ENCODE peak calls at places on chromosomes 2 and 18, in five cellular contexts. One of them, this sample, is unnamed.

GRCh38 chr2:215931256-215931903 is 82.0 kb downstream of the MREG start:
- DNase-seq in K562: peak; percentile 58
- DNase-seq in GM23338: peak; percentile 89
- DNase-seq in HFF-Myc: peak; percentile 58
- DNase-seq in thoracic aorta: peak; percentile 15
- DNase-seq in this sample: peak; percentile 92

GRCh38 chr2:33068261-33068660 is 121.5 kb downstream of the LTBP1 start:
- DNase-seq in K562: no peak
- DNase-seq in GM23338: no peak
- DNase-seq in HFF-Myc: no peak
- DNase-seq in thoracic aorta: no peak
- DNase-seq in this sample: peak; percentile 80

GRCh38 chr2:169824373-169825333 is at the start of gene METTL5:
- DNase-seq in K562: peak; percentile 92
- DNase-seq in GM23338: peak; percentile 92
- DNase-seq in HFF-Myc: peak; percentile 47
- DNase-seq in thoracic aorta: peak; percentile 15
- DNase-seq in this sample: peak; percentile 80

GRCh38 chr18:7370812-7371211 is 139.9 kb downstream of the LRRC30 start:
- DNase-seq in K562: no peak
- DNase-seq in GM23338: no peak
- DNase-seq in HFF-Myc: no peak
- DNase-seq in thoracic aorta: no peak
- DNase-seq in this sample: no peak

GRCh38 chr2:41949541-41950439 is 98.0 kb upstream of the PKDCC start:
- DNase-seq in K562: no peak
- DNase-seq in GM23338: peak; percentile 51
- DNase-seq in HFF-Myc: no peak
- DNase-seq in thoracic aorta: no peak
- DNase-seq in this sample: no peak

GRCh38 chr18:12033643-12034025 is 52.3 kb downstream of the IMPA2 start:
- DNase-seq in K562: no peak
- DNase-seq in GM23338: no peak
- DNase-seq in HFF-Myc: no peak
- DNase-seq in thoracic aorta: no peak
- DNase-seq in this sample: no peak

GRCh38 chr2:189466656-189467055 is 25.4 kb downstream of the WDR75 start:
- DNase-seq in K562: peak; percentile 27
- DNase-seq in GM23338: peak; percentile 50
- DNase-seq in HFF-Myc: no peak
- DNase-seq in thoracic aorta: no peak
- DNase-seq in this sample: peak; percentile 79

GRCh38 chr2:1561793-1562521 is 148.7 kb downstream of the TPO start:
- DNase-seq in K562: no peak
- DNase-seq in GM23338: no peak
- DNase-seq in HFF-Myc: no peak
- DNase-seq in thoracic aorta: no peak
- DNase-seq in this sample: no peak

GRCh38 chr2:213156682-213157081 is 5.3 kb upstream of the IKZF2 start:
- DNase-seq in K562: no peak
- DNase-seq in GM23338: no peak
- DNase-seq in HFF-Myc: no peak
- DNase-seq in thoracic aorta: no peak
- DNase-seq in this sample: no peak

DNA sequence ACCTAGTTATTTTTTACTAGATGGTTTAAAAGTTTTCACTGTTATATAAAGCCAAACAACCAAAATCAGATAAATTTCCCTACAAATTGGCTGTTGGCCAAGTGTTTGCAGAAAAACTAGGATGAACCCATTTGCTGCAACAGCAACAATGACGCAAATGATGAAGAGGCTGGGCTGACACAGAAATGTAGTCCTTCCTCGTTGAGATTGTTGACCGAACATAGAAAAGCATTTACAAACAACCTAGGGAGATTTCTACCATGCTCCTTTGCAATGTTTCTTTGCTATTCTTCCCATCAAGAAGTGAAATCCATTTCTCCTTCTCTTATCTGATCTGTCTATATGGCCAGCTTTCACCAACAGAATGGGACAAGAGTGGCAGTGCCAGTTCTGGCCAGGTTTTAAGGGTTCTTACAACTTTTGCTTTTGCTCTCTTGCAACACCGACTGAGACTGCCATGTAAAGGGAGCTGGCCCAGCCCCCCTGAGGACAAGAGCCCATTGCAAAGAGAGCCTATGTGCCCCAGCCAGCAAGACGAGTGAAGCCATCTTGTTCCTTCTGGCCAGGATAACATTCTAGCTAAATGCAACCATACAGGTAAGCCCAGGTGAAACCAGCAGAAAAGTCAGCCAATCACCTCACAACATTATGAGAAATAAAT is 100.9 kb upstream of the RND3 start:
- DNase-seq in K562: no peak
- DNase-seq in GM23338: no peak
- DNase-seq in HFF-Myc: no peak
- DNase-seq in thoracic aorta: no peak
- DNase-seq in this sample: no peak
- H3K4me3 ChIP-seq in K562: no peak overlapping the region
- H3K4me3 ChIP-seq in GM23338: no peak overlapping the region
- H3K4me3 ChIP-seq in HFF-Myc: no peak overlapping the region
- H3K4me3 ChIP-seq in thoracic aorta: no peak overlapping the region
- H3K4me3 ChIP-seq in this sample: no peak overlapping the region

DNA sequence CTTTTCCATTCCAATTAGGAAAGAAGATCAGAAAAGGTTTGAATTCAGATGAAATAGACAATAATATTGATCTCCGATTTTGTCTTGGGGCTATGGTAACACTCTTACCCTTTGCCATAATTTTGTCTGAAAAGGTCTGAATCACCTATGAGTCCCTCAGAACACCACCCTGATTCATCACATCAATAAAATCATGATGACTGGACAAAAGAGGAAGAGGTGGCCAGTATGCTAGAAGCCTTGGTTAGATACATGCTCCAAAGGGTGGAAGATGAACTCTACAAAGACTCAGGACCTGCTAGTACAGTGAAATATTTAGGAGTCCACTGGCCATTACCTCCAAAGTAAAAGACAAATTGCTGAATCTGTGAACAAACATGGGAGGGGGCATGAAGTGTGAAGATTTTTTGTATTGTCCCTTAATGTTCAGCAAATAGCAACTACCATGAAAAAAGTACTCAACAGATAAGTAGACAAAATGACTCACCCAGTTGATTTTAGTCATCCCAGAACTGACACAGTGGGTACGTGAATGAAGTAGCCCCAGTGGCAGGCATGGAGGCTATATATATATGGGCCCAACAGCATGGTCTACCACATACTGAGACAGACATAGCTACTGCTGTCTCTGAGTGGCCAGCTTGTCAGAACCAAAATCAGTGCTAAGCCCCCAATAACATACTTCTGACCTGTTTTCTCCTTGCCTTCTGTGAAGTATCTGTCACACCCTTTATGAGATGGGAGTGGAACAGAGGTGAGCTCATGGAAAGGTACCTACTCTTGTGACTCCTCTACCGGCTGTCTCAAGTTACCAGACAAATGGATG is 36.5 kb upstream of the GLS start:
- DNase-seq in K562: no peak
- DNase-seq in GM23338: no peak
- DNase-seq in HFF-Myc: no peak
- DNase-seq in thoracic aorta: no peak
- DNase-seq in this sample: no peak
- H3K4me3 ChIP-seq in K562: no peak overlapping the region
- H3K4me3 ChIP-seq in GM23338: no peak overlapping the region
- H3K4me3 ChIP-seq in HFF-Myc: no peak overlapping the region
- H3K4me3 ChIP-seq in thoracic aorta: no peak overlapping the region
- H3K4me3 ChIP-seq in this sample: no peak overlapping the region

DNA sequence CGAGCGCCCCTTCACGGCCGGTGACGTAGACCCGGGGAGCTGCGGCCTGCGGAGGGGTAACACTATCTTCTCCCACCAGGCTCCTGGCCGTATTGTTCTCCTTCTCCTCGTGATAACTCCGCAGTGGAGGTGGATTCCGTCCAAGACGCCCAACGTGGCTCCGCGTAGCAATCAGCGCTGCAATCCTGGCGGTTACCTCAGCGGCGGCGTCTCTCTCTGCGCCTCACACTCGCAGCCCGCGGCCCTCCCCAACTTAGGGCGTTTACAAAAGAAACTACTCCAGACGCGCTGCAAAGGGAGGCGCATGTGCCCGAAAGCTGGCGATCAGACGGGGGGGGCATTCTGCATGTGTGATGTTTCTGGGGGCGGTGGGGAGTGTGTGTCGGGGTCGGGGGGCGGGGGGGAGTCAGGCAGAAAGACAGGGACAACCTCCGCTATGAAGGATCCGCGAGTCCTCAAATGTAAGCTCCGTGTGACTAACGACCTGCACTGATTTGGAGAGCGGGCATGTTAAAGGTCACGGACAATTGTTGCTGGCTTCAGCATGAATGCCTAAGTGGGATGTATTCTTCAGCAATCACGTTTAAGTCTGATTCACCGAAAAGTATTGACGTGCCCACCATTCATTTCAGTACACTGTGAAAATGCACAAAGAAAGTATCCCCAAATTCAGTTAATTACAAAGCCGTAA is 1.3 kb upstream of the ZNF516 start:
- DNase-seq in K562: peak; percentile 16
- DNase-seq in GM23338: peak; percentile 80
- DNase-seq in HFF-Myc: no peak
- DNase-seq in thoracic aorta: no peak
- DNase-seq in this sample: peak; percentile 83
- H3K4me3 ChIP-seq in K562: no peak overlapping the region
- H3K4me3 ChIP-seq in GM23338: peak overlapping the region; percentile 88
- H3K4me3 ChIP-seq in HFF-Myc: peak overlapping the region; percentile 77
- H3K4me3 ChIP-seq in thoracic aorta: peak overlapping the region; percentile 86
- H3K4me3 ChIP-seq in this sample: peak overlapping the region; percentile 79

GRCh38 chr2:178860551-178860950 is 53.3 kb upstream of the TTN start:
- DNase-seq in K562: no peak
- DNase-seq in GM23338: no peak
- DNase-seq in HFF-Myc: no peak
- DNase-seq in thoracic aorta: peak; percentile 19
- DNase-seq in this sample: peak; percentile 68
- H3K4me3 ChIP-seq in K562: no peak overlapping the region
- H3K4me3 ChIP-seq in GM23338: no peak overlapping the region
- H3K4me3 ChIP-seq in HFF-Myc: no peak overlapping the region
- H3K4me3 ChIP-seq in thoracic aorta: no peak overlapping the region
- H3K4me3 ChIP-seq in this sample: no peak overlapping the region

This sample was measured in choroid plexus epithelial cell.